ENCODE peak calls at places on chromosomes 2 and 18, in six cellular contexts. One of them, this sample, is unnamed.

GRCh38 chr2:227406177-227407031 is 18.7 kb upstream of the SCYGR1 start:
- DNase-seq in activated CD8-positive, alpha-beta memory T cell treated with anti-CD3 and anti-CD28 coated beads, Interleukin-2, amount 50 U/mL, for 4 hours: no peak
- DNase-seq in CD4-positive, CD25-positive, alpha-beta regulatory T cell: no peak
- DNase-seq in tibial artery: peak; percentile 72
- DNase-seq in AG09309: peak; percentile 96
- DNase-seq in stomach: peak; percentile 73
- DNase-seq in this sample: peak; percentile 88

GRCh38 chr18:21682276-21683051 is 22.1 kb downstream of the ABHD3 start:
- DNase-seq in activated CD8-positive, alpha-beta memory T cell treated with anti-CD3 and anti-CD28 coated beads, Interleukin-2, amount 50 U/mL, for 4 hours: no peak
- DNase-seq in CD4-positive, CD25-positive, alpha-beta regulatory T cell: peak; percentile 58
- DNase-seq in tibial artery: no peak
- DNase-seq in AG09309: peak; percentile 62
- DNase-seq in stomach: no peak
- DNase-seq in this sample: no peak

GRCh38 chr2:105553538-105554196 is 154.8 kb upstream of the FHL2 start:
- DNase-seq in activated CD8-positive, alpha-beta memory T cell treated with anti-CD3 and anti-CD28 coated beads, Interleukin-2, amount 50 U/mL, for 4 hours: no peak
- DNase-seq in CD4-positive, CD25-positive, alpha-beta regulatory T cell: no peak
- DNase-seq in tibial artery: no peak
- DNase-seq in AG09309: no peak
- DNase-seq in stomach: peak; percentile 20
- DNase-seq in this sample: no peak

GRCh38 chr2:70851704-70852103 is 16.1 kb upstream of the CD207 start:
- DNase-seq in activated CD8-positive, alpha-beta memory T cell treated with anti-CD3 and anti-CD28 coated beads, Interleukin-2, amount 50 U/mL, for 4 hours: no peak
- DNase-seq in CD4-positive, CD25-positive, alpha-beta regulatory T cell: no peak
- DNase-seq in tibial artery: no peak
- DNase-seq in AG09309: no peak
- DNase-seq in stomach: no peak
- DNase-seq in this sample: no peak

GRCh38 chr2:96869281-96869823 is 528 bp downstream of the SEMA4C start:
- DNase-seq in activated CD8-positive, alpha-beta memory T cell treated with anti-CD3 and anti-CD28 coated beads, Interleukin-2, amount 50 U/mL, for 4 hours: no peak
- DNase-seq in CD4-positive, CD25-positive, alpha-beta regulatory T cell: no peak
- DNase-seq in tibial artery: peak; percentile 95
- DNase-seq in AG09309: no peak
- DNase-seq in stomach: peak; percentile 84
- DNase-seq in this sample: no peak

GRCh38 chr18:23588836-23589560 is 2.7 kb upstream of the NPC1 start:
- DNase-seq in activated CD8-positive, alpha-beta memory T cell treated with anti-CD3 and anti-CD28 coated beads, Interleukin-2, amount 50 U/mL, for 4 hours: no peak
- DNase-seq in CD4-positive, CD25-positive, alpha-beta regulatory T cell: no peak
- DNase-seq in tibial artery: no peak
- DNase-seq in AG09309: peak; percentile 23
- DNase-seq in stomach: no peak
- DNase-seq in this sample: peak; percentile 58

GRCh38 chr18:11577271-11578112 is 31.9 kb upstream of the SLC35G4 start:
- DNase-seq in activated CD8-positive, alpha-beta memory T cell treated with anti-CD3 and anti-CD28 coated beads, Interleukin-2, amount 50 U/mL, for 4 hours: no peak
- DNase-seq in CD4-positive, CD25-positive, alpha-beta regulatory T cell: no peak
- DNase-seq in tibial artery: no peak
- DNase-seq in AG09309: no peak
- DNase-seq in stomach: no peak
- DNase-seq in this sample: no peak

GRCh38 chr18:59140287-59140885 is 702 bp downstream of the SEC11C start:
- DNase-seq in activated CD8-positive, alpha-beta memory T cell treated with anti-CD3 and anti-CD28 coated beads, Interleukin-2, amount 50 U/mL, for 4 hours: no peak
- DNase-seq in CD4-positive, CD25-positive, alpha-beta regulatory T cell: no peak
- DNase-seq in tibial artery: no peak
- DNase-seq in AG09309: no peak
- DNase-seq in stomach: peak; percentile 28
- DNase-seq in this sample: peak; percentile 4

GRCh38 chr2:15119722-15120175 is 441.4 kb downstream of the NBAS start:
- DNase-seq in activated CD8-positive, alpha-beta memory T cell treated with anti-CD3 and anti-CD28 coated beads, Interleukin-2, amount 50 U/mL, for 4 hours: no peak
- DNase-seq in CD4-positive, CD25-positive, alpha-beta regulatory T cell: no peak
- DNase-seq in tibial artery: no peak
- DNase-seq in AG09309: no peak
- DNase-seq in stomach: no peak
- DNase-seq in this sample: no peak

GRCh38 chr2:122129399-122129798 is 373.9 kb downstream of the TSN start:
- DNase-seq in activated CD8-positive, alpha-beta memory T cell treated with anti-CD3 and anti-CD28 coated beads, Interleukin-2, amount 50 U/mL, for 4 hours: no peak
- DNase-seq in CD4-positive, CD25-positive, alpha-beta regulatory T cell: no peak
- DNase-seq in tibial artery: no peak
- DNase-seq in AG09309: no peak
- DNase-seq in stomach: no peak
- DNase-seq in this sample: no peak

GRCh38 chr2:147182260-147182659 is 662.6 kb upstream of the ACVR2A start:
- DNase-seq in activated CD8-positive, alpha-beta memory T cell treated with anti-CD3 and anti-CD28 coated beads, Interleukin-2, amount 50 U/mL, for 4 hours: no peak
- DNase-seq in CD4-positive, CD25-positive, alpha-beta regulatory T cell: peak; percentile 15
- DNase-seq in tibial artery: no peak
- DNase-seq in AG09309: no peak
- DNase-seq in stomach: peak; percentile 58
- DNase-seq in this sample: no peak

GRCh38 chr18:67410075-67410474 is 106.4 kb downstream of the DSEL start:
- DNase-seq in activated CD8-positive, alpha-beta memory T cell treated with anti-CD3 and anti-CD28 coated beads, Interleukin-2, amount 50 U/mL, for 4 hours: no peak
- DNase-seq in CD4-positive, CD25-positive, alpha-beta regulatory T cell: no peak
- DNase-seq in tibial artery: no peak
- DNase-seq in AG09309: no peak
- DNase-seq in stomach: no peak
- DNase-seq in this sample: no peak

GRCh38 chr2:238286551-238286950 is 1.9 kb downstream of the PER2 start:
- DNase-seq in activated CD8-positive, alpha-beta memory T cell treated with anti-CD3 and anti-CD28 coated beads, Interleukin-2, amount 50 U/mL, for 4 hours: no peak
- DNase-seq in CD4-positive, CD25-positive, alpha-beta regulatory T cell: no peak
- DNase-seq in tibial artery: peak; percentile 91
- DNase-seq in AG09309: peak; percentile 71
- DNase-seq in stomach: peak; percentile 85
- DNase-seq in this sample: no peak

GRCh38 chr2:190110131-190110530 is 47.6 kb upstream of the MSTN start:
- DNase-seq in activated CD8-positive, alpha-beta memory T cell treated with anti-CD3 and anti-CD28 coated beads, Interleukin-2, amount 50 U/mL, for 4 hours: no peak
- DNase-seq in CD4-positive, CD25-positive, alpha-beta regulatory T cell: no peak
- DNase-seq in tibial artery: no peak
- DNase-seq in AG09309: no peak
- DNase-seq in stomach: no peak
- DNase-seq in this sample: no peak

GRCh38 chr2:218811382-218811781 is 20.2 kb downstream of the PRKAG3 start:
- DNase-seq in activated CD8-positive, alpha-beta memory T cell treated with anti-CD3 and anti-CD28 coated beads, Interleukin-2, amount 50 U/mL, for 4 hours: no peak
- DNase-seq in CD4-positive, CD25-positive, alpha-beta regulatory T cell: no peak
- DNase-seq in tibial artery: no peak
- DNase-seq in AG09309: no peak
- DNase-seq in stomach: no peak
- DNase-seq in this sample: no peak

GRCh38 chr2:100293341-100294161 is 28.8 kb downstream of the LONRF2 start:
- DNase-seq in activated CD8-positive, alpha-beta memory T cell treated with anti-CD3 and anti-CD28 coated beads, Interleukin-2, amount 50 U/mL, for 4 hours: no peak
- DNase-seq in CD4-positive, CD25-positive, alpha-beta regulatory T cell: no peak
- DNase-seq in tibial artery: no peak
- DNase-seq in AG09309: no peak
- DNase-seq in stomach: no peak
- DNase-seq in this sample: no peak

GRCh38 chr2:47174731-47175361 is 19.7 kb upstream of the STPG4 start:
- DNase-seq in activated CD8-positive, alpha-beta memory T cell treated with anti-CD3 and anti-CD28 coated beads, Interleukin-2, amount 50 U/mL, for 4 hours: no peak
- DNase-seq in CD4-positive, CD25-positive, alpha-beta regulatory T cell: peak; percentile 28
- DNase-seq in tibial artery: peak; percentile 74
- DNase-seq in AG09309: no peak
- DNase-seq in stomach: peak; percentile 64
- DNase-seq in this sample: peak; percentile 38

GRCh38 chr18:644395-645004 is 13.0 kb upstream of the TYMS start:
- DNase-seq in activated CD8-positive, alpha-beta memory T cell treated with anti-CD3 and anti-CD28 coated beads, Interleukin-2, amount 50 U/mL, for 4 hours: no peak
- DNase-seq in CD4-positive, CD25-positive, alpha-beta regulatory T cell: no peak
- DNase-seq in tibial artery: no peak
- DNase-seq in AG09309: no peak
- DNase-seq in stomach: no peak
- DNase-seq in this sample: no peak

GRCh38 chr2:46717733-46718121 is 197.9 kb downstream of the MCFD2 start:
- DNase-seq in activated CD8-positive, alpha-beta memory T cell treated with anti-CD3 and anti-CD28 coated beads, Interleukin-2, amount 50 U/mL, for 4 hours: no peak
- DNase-seq in CD4-positive, CD25-positive, alpha-beta regulatory T cell: no peak
- DNase-seq in tibial artery: no peak
- DNase-seq in AG09309: no peak
- DNase-seq in stomach: no peak
- DNase-seq in this sample: no peak

GRCh38 chr2:37604716-37605115 is 66.7 kb downstream of the CDC42EP3 start:
- DNase-seq in activated CD8-positive, alpha-beta memory T cell treated with anti-CD3 and anti-CD28 coated beads, Interleukin-2, amount 50 U/mL, for 4 hours: no peak
- DNase-seq in CD4-positive, CD25-positive, alpha-beta regulatory T cell: no peak
- DNase-seq in tibial artery: no peak
- DNase-seq in AG09309: no peak
- DNase-seq in stomach: no peak
- DNase-seq in this sample: no peak

GRCh38 chr18:50193796-50194622 is 938 bp downstream of the MYO5B start:
- DNase-seq in activated CD8-positive, alpha-beta memory T cell treated with anti-CD3 and anti-CD28 coated beads, Interleukin-2, amount 50 U/mL, for 4 hours: no peak
- DNase-seq in CD4-positive, CD25-positive, alpha-beta regulatory T cell: no peak
- DNase-seq in tibial artery: no peak
- DNase-seq in AG09309: no peak
- DNase-seq in stomach: peak; percentile 36
- DNase-seq in this sample: no peak

GRCh38 chr2:42969231-42970150 is 177.1 kb upstream of the HAAO start:
- DNase-seq in activated CD8-positive, alpha-beta memory T cell treated with anti-CD3 and anti-CD28 coated beads, Interleukin-2, amount 50 U/mL, for 4 hours: no peak
- DNase-seq in CD4-positive, CD25-positive, alpha-beta regulatory T cell: no peak
- DNase-seq in tibial artery: peak; percentile 65
- DNase-seq in AG09309: peak; percentile 83
- DNase-seq in stomach: no peak
- DNase-seq in this sample: peak; percentile 90